ENCODE peak calls at places on chromosomes 7 and 10, in ten cellular contexts. H is GM20000; C is dorsolateral prefrontal cortex; L is stomach; P is B cell; O is A549; J is AG09319; E is CD4-positive, alpha-beta T cell; S is ovary; G is tibial nerve. W is an unnamed sample.

GRCh38 chr7:106811472-106811871 is 53.6 kb upstream of the PIK3CG start:
- DNase-seq in H (no peak), C (no peak), L (no peak), P (no peak), O (no peak), J (no peak), E (no peak), S (no peak), G (no peak), W (no peak)

GRCh38 chr10:1737222-1738061 is at the start of gene ADARB2:
- DNase-seq in H (peak; percentile 79), C (peak; percentile 78), L (peak; percentile 58), P (peak; percentile 45), O (no peak), J (no peak), E (no peak), S (no peak), G (peak; percentile 29), W (no peak)

GRCh38 chr7:47982610-47983009 is 3.2 kb upstream of the HUS1 start:
- DNase-seq in H (no peak), C (no peak), L (no peak), P (no peak), O (peak; percentile 11), J (no peak), E (no peak), S (no peak), G (no peak), W (no peak)

GRCh38 chr7:6443372-6443941 is 4.3 kb downstream of the DAGLB start:
- DNase-seq in H (no peak), C (no peak), L (no peak), P (no peak), O (peak; percentile 83), J (peak; percentile 41), E (no peak), S (no peak), G (no peak), W (no peak)

GRCh38 chr10:102283890-102284289 is 38.6 kb downstream of the GBF1 start:
- DNase-seq in H (no peak), C (no peak), L (no peak), P (no peak), O (no peak), J (no peak), E (no peak), S (no peak), G (no peak), W (no peak)

GRCh38 chr7:4931932-4932331 is 27.1 kb downstream of the MMD2 start:
- DNase-seq in H (no peak), C (peak; percentile 88), L (peak; percentile 49), P (no peak), O (peak; percentile 30), J (no peak), E (no peak), S (no peak), G (peak; percentile 11), W (no peak)

GRCh38 chr10:123569436-123570010 is 96.6 kb upstream of the GPR26 start:
- DNase-seq in H (no peak), C (no peak), L (no peak), P (no peak), O (no peak), J (no peak), E (no peak), S (no peak), G (no peak), W (no peak)

GRCh38 chr10:29067161-29067560 is 221.7 kb upstream of the LYZL1 start:
- DNase-seq in H (no peak), C (no peak), L (no peak), P (no peak), O (no peak), J (peak; percentile 7), E (no peak), S (no peak), G (no peak), W (no peak)

GRCh38 chr7:157700237-157701005 is 363.6 kb downstream of the DNAJB6 start:
- DNase-seq in H (no peak), C (no peak), L (no peak), P (no peak), O (no peak), J (no peak), E (no peak), S (peak; percentile 8), G (no peak), W (no peak)

GRCh38 chr10:34962866-34963265 is 127.3 kb downstream of the CUL2 start:
- DNase-seq in H (no peak), C (no peak), L (no peak), P (no peak), O (no peak), J (no peak), E (no peak), S (no peak), G (no peak), W (no peak)

GRCh38 chr10:124998624-124999291 is 56.8 kb downstream of the ZRANB1 start:
- DNase-seq in H (peak; percentile 15), C (no peak), L (no peak), P (no peak), O (no peak), J (no peak), E (peak; percentile 25), S (peak; percentile 44), G (no peak), W (no peak)

GRCh38 chr7:10212664-10213063 is 761.0 kb upstream of the PHF14 start:
- DNase-seq in H (no peak), C (no peak), L (no peak), P (no peak), O (no peak), J (no peak), E (no peak), S (no peak), G (no peak), W (no peak)

GRCh38 chr7:27697861-27698430 is 35.3 kb upstream of the HIBADH start:
- DNase-seq in H (peak; percentile 36), C (no peak), L (peak; percentile 59), P (peak; percentile 33), O (peak; percentile 40), J (no peak), E (no peak), S (no peak), G (peak; percentile 20), W (no peak)

GRCh38 chr7:151274936-151275812 is 26.7 kb upstream of the SMARCD3 start:
- DNase-seq in H (no peak), C (no peak), L (no peak), P (no peak), O (no peak), J (no peak), E (no peak), S (no peak), G (no peak), W (no peak)

GRCh38 chr10:102523250-102524029 is 19.7 kb downstream of the SUFU start:
- DNase-seq in H (no peak), C (no peak), L (peak; percentile 10), P (no peak), O (no peak), J (no peak), E (no peak), S (no peak), G (no peak), W (no peak)

GRCh38 chr10:33706746-33707145 is 372.3 kb upstream of the NRP1 start:
- DNase-seq in H (no peak), C (no peak), L (no peak), P (no peak), O (peak; percentile 13), J (peak; percentile 15), E (no peak), S (no peak), G (peak; percentile 20), W (no peak)

GRCh38 chr10:33706191-33706590 is 371.7 kb upstream of the NRP1 start:
- DNase-seq in H (no peak), C (no peak), L (no peak), P (no peak), O (peak; percentile 64), J (peak; percentile 72), E (no peak), S (no peak), G (peak; percentile 57), W (no peak)

GRCh38 chr10:33703897-33704825 is 369.7 kb upstream of the NRP1 start:
- DNase-seq in H (no peak), C (no peak), L (no peak), P (no peak), O (no peak), J (peak; percentile 4), E (no peak), S (no peak), G (no peak), W (no peak)
- TF ChIP-seq CTCF in H (no peak), C (no peak), L (no peak), P (no peak), O (no peak), J (no peak), E (no peak), S (no peak), G (no peak), W (no peak)

GRCh38 chr7:131222171-131222570 is 105.5 kb upstream of the MKLN1 start:
- DNase-seq in H (no peak), C (no peak), L (no peak), P (no peak), O (no peak), J (no peak), E (no peak), S (no peak), G (no peak), W (no peak)
- TF ChIP-seq CTCF in H (no peak), C (no peak), L (no peak), P (no peak), O (no peak), J (no peak), E (no peak), S (no peak), G (no peak), W (no peak)

DNA sequence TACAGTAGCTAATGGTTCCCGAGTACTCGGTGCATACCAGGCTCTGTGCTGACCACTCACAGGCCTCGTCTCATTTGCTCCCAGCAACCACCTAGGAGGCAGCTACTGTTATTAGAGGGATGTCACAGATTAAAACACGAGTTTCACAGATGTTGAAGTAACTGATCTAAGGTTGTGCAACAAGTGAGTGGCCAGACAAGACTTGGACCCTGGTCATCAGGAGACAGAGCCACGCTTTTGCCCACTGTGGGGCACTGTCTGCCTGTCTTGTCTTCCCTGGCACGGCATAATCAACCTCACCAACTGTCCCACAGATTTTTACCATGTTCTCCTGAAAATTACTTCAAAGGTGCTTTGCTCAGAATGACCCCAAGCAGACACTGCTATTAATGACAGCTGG is 111.6 kb upstream of the HABP2 start:
- DNase-seq in H (no peak), C (no peak), L (no peak), P (no peak), O (no peak), J (no peak), E (no peak), S (no peak), G (no peak), W (no peak)
- TF ChIP-seq CTCF in H (no peak), C (peak; percentile 17), L (no peak), P (no peak), O (no peak), J (peak; percentile 46), E (no peak), S (no peak), G (peak; percentile 9), W (no peak)

DNA sequence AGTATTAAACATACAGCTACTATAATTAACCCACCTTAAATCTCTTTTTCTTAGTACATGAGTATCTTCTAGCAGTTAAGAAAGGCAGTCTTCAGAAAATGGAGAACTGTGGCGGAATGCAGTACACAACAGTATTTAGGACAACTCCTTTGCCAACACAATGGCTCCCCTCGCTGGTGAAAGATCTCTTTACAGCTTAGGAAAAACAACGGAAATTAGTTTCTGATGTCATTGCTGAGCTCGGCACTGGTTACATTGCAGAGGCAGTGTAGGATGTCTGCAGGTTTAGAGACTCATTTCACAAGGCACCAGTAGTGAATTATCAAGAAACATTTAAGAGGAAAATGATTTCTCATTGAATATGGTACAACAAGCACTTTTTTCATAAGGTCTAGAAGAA is 43.4 kb downstream of the GLRX3 start:
- DNase-seq in H (no peak), C (no peak), L (no peak), P (peak; percentile 13), O (peak; percentile 65), J (peak; percentile 11), E (no peak), S (no peak), G (peak; percentile 47), W (no peak)
- TF ChIP-seq CTCF in H (no peak), C (peak; percentile 55), L (no peak), P (no peak), O (peak; percentile 34), J (peak; percentile 43), E (peak; percentile 56), S (no peak), G (peak; percentile 29), W (peak; percentile 11)

W was measured in natural killer cell.